ENCODE peak calls at places on chromosomes 2 and 18, in eight cellular contexts. U is activated effector memory CD4-positive, alpha-beta T cell treated with Interleukin-2 at 50 U/mL for 16 hours; S is natural killer cell; H is stimulated activated CD4-positive, alpha-beta T cell treated with anti-CD3 and anti-CD28 coated beads, Interleukin-4, amount 100 ng/mL, for 48 hours; N is smooth muscle cell of the brain vasculature; Y is T-helper 1 cell; C is GM13976; Z is A172. A is an unnamed sample.

GRCh38 chr2:232310189-232310588 is 68.4 kb upstream of the ALPP start:
- DNase-seq in U (no peak), S (peak), H (no peak), N (no peak), Y (no peak), C (no peak), Z (no peak), A (no peak)

GRCh38 chr2:97673187-97673914 is 3.8 kb downstream of the C2orf92 start:
- DNase-seq in U (no peak), S (no peak), H (no peak), N (no peak), Y (no peak), C (no peak), Z (no peak), A (no peak)

GRCh38 chr2:200662727-200663126 is 76.9 kb downstream of the AOX1 start:
- DNase-seq in U (no peak), S (no peak), H (no peak), N (no peak), Y (no peak), C (no peak), Z (peak), A (no peak)

GRCh38 chr2:72745679-72746368 is 80.0 kb downstream of the EXOC6B start:
- DNase-seq in U (no peak), S (no peak), H (no peak), N (peak), Y (no peak), C (peak), Z (peak), A (no peak)

GRCh38 chr2:46690825-46691224 is 211.5 kb downstream of the TMEM247 start:
- DNase-seq in U (no peak), S (no peak), H (no peak), N (no peak), Y (no peak), C (no peak), Z (peak), A (no peak)

GRCh38 chr18:79962835-79963657 is 1.4 kb upstream of the HSBP1L1 start:
- DNase-seq in U (peak), S (no peak), H (no peak), N (no peak), Y (no peak), C (peak), Z (no peak), A (no peak)

GRCh38 chr18:45059695-45060094 is 379.0 kb downstream of the SETBP1 start:
- DNase-seq in U (no peak), S (no peak), H (no peak), N (peak), Y (no peak), C (no peak), Z (peak), A (no peak)

GRCh38 chr2:43305006-43305405 is 78.6 kb upstream of the ZFP36L2 start:
- DNase-seq in U (no peak), S (no peak), H (no peak), N (no peak), Y (no peak), C (no peak), Z (no peak), A (no peak)

GRCh38 chr2:198638579-198638978 is 819.2 kb downstream of the SATB2 start:
- DNase-seq in U (no peak), S (no peak), H (no peak), N (no peak), Y (no peak), C (no peak), Z (no peak), A (no peak)

GRCh38 chr2:231099918-231100317 is 24.9 kb downstream of the HTR2B start:
- DNase-seq in U (no peak), S (no peak), H (peak), N (no peak), Y (no peak), C (no peak), Z (no peak), A (no peak)

GRCh38 chr18:79788096-79789085 is 9.3 kb upstream of the KCNG2 start:
- DNase-seq in U (no peak), S (no peak), H (no peak), N (no peak), Y (no peak), C (no peak), Z (no peak), A (peak)

GRCh38 chr18:7757175-7757574 is 190.1 kb downstream of the PTPRM start:
- DNase-seq in U (no peak), S (no peak), H (no peak), N (no peak), Y (no peak), C (no peak), Z (no peak), A (no peak)

GRCh38 chr2:27955762-27956161 is 65.2 kb downstream of the BABAM2 start:
- DNase-seq in U (no peak), S (no peak), H (no peak), N (no peak), Y (no peak), C (no peak), Z (peak), A (no peak)

GRCh38 chr2:200523158-200523557 is 2.8 kb upstream of the SGO2 start:
- DNase-seq in U (no peak), S (no peak), H (no peak), N (no peak), Y (no peak), C (no peak), Z (no peak), A (no peak)

GRCh38 chr2:17821535-17822451 is 5.5 kb downstream of the MSGN1 start:
- DNase-seq in U (no peak), S (no peak), H (no peak), N (no peak), Y (no peak), C (no peak), Z (no peak), A (no peak)

GRCh38 chr2:105752691-105753090 is 8.0 kb downstream of the NCK2 start:
- DNase-seq in U (no peak), S (no peak), H (no peak), N (no peak), Y (no peak), C (no peak), Z (no peak), A (no peak)

GRCh38 chr2:47339745-47340541 is 63.0 kb upstream of the MSH2 start:
- DNase-seq in U (no peak), S (no peak), H (no peak), N (no peak), Y (no peak), C (no peak), Z (peak), A (no peak)

GRCh38 chr2:144583741-144584453 is 64.0 kb upstream of the ZEB2 start:
- DNase-seq in U (no peak), S (no peak), H (no peak), N (no peak), Y (no peak), C (no peak), Z (peak), A (no peak)

GRCh38 chr2:166539340-166540162 is 45.5 kb upstream of the SCN7A start:
- DNase-seq in U (no peak), S (no peak), H (no peak), N (peak), Y (no peak), C (peak), Z (peak), A (no peak)

GRCh38 chr2:129587426-129588064 is 391.9 kb upstream of the RAB6C start:
- DNase-seq in U (no peak), S (no peak), H (no peak), N (no peak), Y (no peak), C (no peak), Z (no peak), A (peak)

GRCh38 chr18:1488957-1489356 is 584.3 kb downstream of the ADCYAP1 start:
- DNase-seq in U (no peak), S (no peak), H (no peak), N (no peak), Y (no peak), C (no peak), Z (no peak), A (no peak)

GRCh38 chr2:109258905-109259540 is 130.0 kb downstream of the SH3RF3 start:
- DNase-seq in U (no peak), S (no peak), H (no peak), N (no peak), Y (no peak), C (no peak), Z (no peak), A (peak)

GRCh38 chr2:39913648-39914456 is 134.8 kb upstream of the THUMPD2 start:
- DNase-seq in U (no peak), S (no peak), H (no peak), N (peak), Y (no peak), C (peak), Z (peak), A (no peak)

GRCh38 chr2:167543721-167544120 is 655.4 kb downstream of the XIRP2 start:
- DNase-seq in U (no peak), S (no peak), H (no peak), N (no peak), Y (no peak), C (no peak), Z (no peak), A (no peak)

GRCh38 chr2:73156539-73157124 is 43.9 kb upstream of the RAB11FIP5 start:
- DNase-seq in U (no peak), S (no peak), H (peak), N (no peak), Y (no peak), C (peak), Z (peak), A (peak)

GRCh38 chr2:177281400-177282021 is 17.0 kb upstream of the NFE2L2 start:
- DNase-seq in U (no peak), S (no peak), H (no peak), N (no peak), Y (no peak), C (no peak), Z (no peak), A (peak)

GRCh38 chr2:226671177-226671676 is 128.4 kb downstream of the IRS1 start:
- DNase-seq in U (no peak), S (no peak), H (no peak), N (no peak), Y (no peak), C (no peak), Z (no peak), A (no peak)

GRCh38 chr2:119253760-119254600 is 30.3 kb downstream of the STEAP3 start:
- DNase-seq in U (no peak), S (no peak), H (no peak), N (no peak), Y (no peak), C (no peak), Z (no peak), A (no peak)

GRCh38 chr2:76307495-76307894 is 596.8 kb upstream of the GCFC2 start:
- DNase-seq in U (no peak), S (no peak), H (no peak), N (no peak), Y (no peak), C (no peak), Z (no peak), A (no peak)

GRCh38 chr2:227472265-227473018 is 486 bp downstream of the AGFG1 start:
- DNase-seq in U (no peak), S (peak), H (no peak), N (no peak), Y (peak), C (peak), Z (no peak), A (peak)

GRCh38 chr2:65064728-65065552 is 8.7 kb downstream of the CEP68 start:
- DNase-seq in U (no peak), S (no peak), H (no peak), N (peak), Y (no peak), C (peak), Z (peak), A (peak)

GRCh38 chr2:10844083-10844482 is 31.5 kb upstream of the PDIA6 start:
- DNase-seq in U (no peak), S (no peak), H (no peak), N (peak), Y (no peak), C (no peak), Z (peak), A (peak)

GRCh38 chr2:178392215-178392614 is 58.8 kb downstream of the PRKRA start:
- DNase-seq in U (no peak), S (no peak), H (no peak), N (no peak), Y (no peak), C (no peak), Z (no peak), A (no peak)

GRCh38 chr2:88038263-88039105 is 17.1 kb downstream of the KRCC1 start:
- DNase-seq in U (no peak), S (no peak), H (no peak), N (peak), Y (no peak), C (no peak), Z (peak), A (no peak)

A was measured in upper lobe of right lung.